ENCODE peak calls at places on chromosomes 1 and 21, in seven cellular contexts. L is pancreas, V is upper lobe of right lung, Y is brain microvascular endothelial cell, E is epithelial cell of prostate, R is right lobe of liver, S is left ventricle myocardium inferior. J is an unnamed sample.

GRCh38 chr1:48851638-48852037 is 74.9 kb upstream of the BEND5 start:
- DNase-seq in L (no peak), V (no peak), Y (no peak), E (no peak), R (no peak), S (no peak), J (no peak)

GRCh38 chr1:36776256-36776655 is 258.1 kb downstream of the GRIK3 start:
- DNase-seq in L (no peak), V (no peak), Y (no peak), E (no peak), R (no peak), S (no peak), J (no peak)

GRCh38 chr1:209860293-209860881 is 32.6 kb downstream of the UTP25 start:
- DNase-seq in L (peak), V (peak), Y (peak), E (no peak), R (peak), S (peak), J (peak)

GRCh38 chr1:151611288-151611790 is 511 bp upstream of the SNX27 start:
- DNase-seq in L (no peak), V (no peak), Y (peak), E (peak), R (no peak), S (no peak), J (no peak)

GRCh38 chr1:83802450-83803152 is 196.3 kb downstream of the TTLL7 start:
- DNase-seq in L (no peak), V (no peak), Y (no peak), E (no peak), R (no peak), S (no peak), J (no peak)

GRCh38 chr21:32826317-32827167 is 55.0 kb upstream of the PAXBP1 start:
- DNase-seq in L (peak), V (no peak), Y (peak), E (peak), R (no peak), S (no peak), J (peak)

GRCh38 chr1:243475966-243476365 is 220.1 kb downstream of the SDCCAG8 start:
- DNase-seq in L (no peak), V (no peak), Y (peak), E (no peak), R (no peak), S (no peak), J (no peak)

GRCh38 chr1:27394925-27395324 is 2.5 kb downstream of the GPR3 start:
- DNase-seq in L (no peak), V (no peak), Y (no peak), E (no peak), R (no peak), S (no peak), J (no peak)

GRCh38 chr21:25638634-25639166 is 358 bp upstream of the JAM2 start:
- DNase-seq in L (no peak), V (no peak), Y (no peak), E (no peak), R (no peak), S (no peak), J (no peak)

GRCh38 chr1:215082532-215083407 is at the start of gene KCNK2:
- DNase-seq in L (no peak), V (peak), Y (no peak), E (no peak), R (no peak), S (no peak), J (peak)

GRCh38 chr1:107135466-107135865 is 5.4 kb upstream of the NTNG1 start:
- DNase-seq in L (no peak), V (no peak), Y (peak), E (no peak), R (no peak), S (no peak), J (no peak)

GRCh38 chr21:42164064-42164789 is 54.7 kb upstream of the ABCG1 start:
- DNase-seq in L (peak), V (peak), Y (no peak), E (no peak), R (peak), S (peak), J (peak)

GRCh38 chr1:214664656-214665433 is 61.9 kb downstream of the CENPF start:
- DNase-seq in L (no peak), V (no peak), Y (no peak), E (no peak), R (no peak), S (no peak), J (no peak)

GRCh38 chr1:168082008-168082876 is 54.5 kb downstream of the GPR161 start:
- DNase-seq in L (peak), V (peak), Y (peak), E (no peak), R (peak), S (peak), J (peak)

GRCh38 chr1:44361478-44361877 is 6.4 kb upstream of the ERI3 start:
- DNase-seq in L (no peak), V (no peak), Y (no peak), E (no peak), R (no peak), S (no peak), J (no peak)

GRCh38 chr1:19305880-19306279 is 6.1 kb downstream of the AKR7A2 start:
- DNase-seq in L (no peak), V (no peak), Y (no peak), E (no peak), R (no peak), S (no peak), J (no peak)

GRCh38 chr21:42784276-42784675 is 95.1 kb downstream of the WDR4 start:
- DNase-seq in L (no peak), V (no peak), Y (no peak), E (no peak), R (no peak), S (no peak), J (no peak)

GRCh38 chr1:2801535-2802291 is at the start of gene TTC34:
- DNase-seq in L (no peak), V (peak), Y (no peak), E (no peak), R (no peak), S (no peak), J (peak)

GRCh38 chr1:5725406-5725805 is 266.8 kb downstream of the NPHP4 start:
- DNase-seq in L (no peak), V (peak), Y (no peak), E (no peak), R (peak), S (no peak), J (no peak)

GRCh38 chr1:82225407-82226197 is 424.9 kb downstream of the ADGRL2 start:
- DNase-seq in L (no peak), V (no peak), Y (peak), E (no peak), R (no peak), S (no peak), J (peak)

GRCh38 chr1:67431869-67432578 is 1.8 kb upstream of the SERBP1 start:
- DNase-seq in L (no peak), V (no peak), Y (no peak), E (no peak), R (no peak), S (no peak), J (no peak)

GRCh38 chr1:171160611-171161354 is 24.3 kb upstream of the FMO2 start:
- DNase-seq in L (no peak), V (no peak), Y (no peak), E (no peak), R (peak), S (no peak), J (no peak)
- H3K27ac ChIP-seq in L (peak), V (peak), Y (no peak), E (peak), R (peak), S (peak), J (no peak)

DNA sequence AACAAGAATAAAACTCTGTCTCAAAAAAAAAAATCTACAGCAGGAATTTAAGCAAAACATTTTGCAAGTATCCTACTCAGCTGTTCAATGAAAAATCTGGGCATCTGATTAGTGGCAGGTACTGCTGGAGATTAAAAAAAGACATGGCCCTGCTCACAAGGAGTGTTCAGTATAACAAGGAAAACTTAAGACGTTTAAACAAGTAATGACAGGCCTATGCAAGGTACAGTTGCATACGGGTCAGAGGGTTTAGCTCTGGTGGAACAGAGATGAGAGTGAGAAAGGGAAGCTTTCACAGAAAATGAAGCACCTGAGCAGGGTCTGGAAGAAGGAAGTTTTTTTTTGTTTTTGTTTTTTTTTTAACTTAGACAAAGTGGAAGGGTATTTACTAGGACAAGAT is 23.0 kb downstream of the SNRNP40 start:
- DNase-seq in L (no peak), V (no peak), Y (no peak), E (no peak), R (no peak), S (no peak), J (peak)
- H3K27ac ChIP-seq in L (no peak), V (no peak), Y (no peak), E (no peak), R (no peak), S (no peak), J (peak)

DNA sequence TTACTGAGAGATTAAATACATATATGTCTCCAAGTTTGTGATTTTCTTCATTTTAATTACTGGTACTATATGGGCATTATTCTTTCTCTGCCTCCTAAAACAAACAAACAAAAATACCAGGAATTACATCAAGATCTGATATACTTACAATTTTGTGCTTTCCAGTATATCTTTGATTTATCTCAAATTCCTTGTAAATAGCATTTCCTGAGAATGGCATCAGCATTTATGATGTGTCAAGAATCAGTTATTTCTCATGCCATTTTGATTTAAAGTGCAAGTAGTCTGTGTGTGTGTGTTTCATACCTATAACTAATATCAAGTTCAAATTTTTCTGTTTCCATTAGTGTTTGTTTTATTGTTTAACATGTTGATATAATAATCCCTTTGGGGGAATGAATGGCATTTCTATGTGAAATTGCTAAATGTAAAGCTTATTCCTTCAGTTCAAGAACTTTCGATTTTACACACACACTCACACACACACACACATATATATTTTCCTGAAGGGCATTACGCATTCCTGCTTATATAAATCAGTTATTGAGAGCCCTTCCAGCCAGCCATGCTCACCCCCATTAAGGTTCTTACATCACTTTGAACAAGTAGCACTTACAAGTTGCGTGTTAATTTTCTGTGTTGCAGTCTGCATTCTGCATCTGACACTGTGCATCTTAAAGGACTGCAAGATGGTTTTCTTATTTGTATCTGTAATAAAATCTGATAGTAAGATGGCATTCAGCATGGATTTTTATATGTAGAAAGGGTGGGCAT is 102.7 kb downstream of the NEK7 start:
- DNase-seq in L (no peak), V (no peak), Y (no peak), E (no peak), R (no peak), S (no peak), J (no peak)
- H3K27ac ChIP-seq in L (no peak), V (no peak), Y (peak), E (peak), R (no peak), S (no peak), J (no peak)

GRCh38 chr1:9374748-9375345 is 82.2 kb downstream of the SPSB1 start:
- DNase-seq in L (no peak), V (no peak), Y (no peak), E (no peak), R (no peak), S (no peak), J (no peak)
- H3K27ac ChIP-seq in L (no peak), V (no peak), Y (no peak), E (no peak), R (no peak), S (peak), J (no peak)

GRCh38 chr1:46133181-46133658 is 791 bp upstream of the PIK3R3 start:
- DNase-seq in L (no peak), V (no peak), Y (no peak), E (no peak), R (no peak), S (peak), J (peak)

GRCh38 chr1:46132529-46133180 is at the start of gene PIK3R3:
- DNase-seq in L (peak), V (peak), Y (peak), E (peak), R (peak), S (peak), J (peak)

GRCh38 chr1:46131727-46132528 is 501 bp downstream of the PIK3R3 start:
- DNase-seq in L (no peak), V (no peak), Y (peak), E (no peak), R (no peak), S (no peak), J (peak)

GRCh38 chr1:46130144-46130543 is 2.3 kb downstream of the PIK3R3 start:
- DNase-seq in L (no peak), V (no peak), Y (no peak), E (no peak), R (no peak), S (no peak), J (no peak)

GRCh38 chr1:46131093-46131492 is 1.3 kb downstream of the PIK3R3 start:
- DNase-seq in L (no peak), V (no peak), Y (no peak), E (no peak), R (no peak), S (no peak), J (peak)
- H3K27ac ChIP-seq in L (no peak), V (peak), Y (no peak), E (no peak), R (no peak), S (peak), J (no peak)

DNA sequence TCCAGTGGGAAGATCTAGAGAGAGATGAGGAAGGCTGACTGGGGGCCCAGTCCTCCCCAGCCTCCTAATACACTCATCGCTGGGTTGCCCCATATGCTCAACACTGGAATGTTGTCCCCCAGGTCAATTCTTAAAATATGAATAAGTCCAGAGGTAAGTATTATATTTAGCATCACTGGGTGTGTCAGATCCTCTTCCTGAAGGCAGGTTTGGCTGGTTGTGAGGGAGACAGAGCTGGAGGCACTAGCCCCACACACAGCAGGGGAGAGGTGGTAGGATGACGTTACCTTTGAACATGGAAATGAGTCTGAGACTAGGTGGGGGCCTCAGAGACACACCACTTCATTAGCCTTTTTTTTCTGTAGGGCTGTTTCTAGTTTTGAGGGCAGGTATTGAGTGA is 42.6 kb downstream of the SLC44A3 start:
- DNase-seq in L (no peak), V (no peak), Y (no peak), E (peak), R (no peak), S (no peak), J (peak)
- H3K27ac ChIP-seq in L (peak), V (peak), Y (peak), E (peak), R (peak), S (peak), J (peak)

DNA sequence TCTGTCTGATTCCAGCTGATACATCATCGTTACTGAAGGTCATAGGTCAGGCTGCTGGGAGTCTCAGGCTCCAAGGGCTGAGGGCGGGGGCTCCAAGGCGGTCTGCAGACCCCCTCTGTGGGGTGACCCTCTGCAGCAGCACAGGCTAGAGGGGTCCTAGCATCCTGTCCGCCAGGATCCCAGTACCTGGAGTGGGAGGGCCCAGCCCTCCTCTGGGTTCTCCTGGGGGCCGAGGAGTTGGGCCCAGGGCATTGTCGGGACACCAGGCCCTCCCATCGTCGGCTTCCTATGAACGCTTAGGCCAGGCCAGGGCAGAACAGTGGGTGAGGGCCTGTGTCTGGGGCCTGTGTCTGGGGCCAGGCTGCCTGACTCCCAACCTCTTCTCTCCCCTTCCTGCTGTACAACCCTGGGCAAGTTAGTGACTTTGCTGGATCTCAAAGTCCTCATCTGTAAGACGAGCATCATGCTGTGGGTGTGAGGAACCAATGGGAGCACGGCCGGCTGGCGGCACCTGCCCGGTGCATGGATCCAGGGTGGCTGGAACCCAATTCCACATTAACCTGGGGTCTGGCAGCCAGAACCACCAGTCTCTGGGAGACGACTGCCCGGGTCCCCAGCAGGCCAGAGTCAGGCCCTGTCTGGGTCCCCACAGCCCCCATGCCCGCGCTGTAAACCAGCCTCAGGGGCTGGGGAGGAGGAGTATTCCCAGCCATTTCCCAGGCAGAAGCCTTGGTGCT is 56.2 kb upstream of the COL18A1 start:
- DNase-seq in L (no peak), V (no peak), Y (no peak), E (no peak), R (no peak), S (no peak), J (no peak)
- H3K27ac ChIP-seq in L (no peak), V (peak), Y (no peak), E (no peak), R (no peak), S (peak), J (no peak)

DNA sequence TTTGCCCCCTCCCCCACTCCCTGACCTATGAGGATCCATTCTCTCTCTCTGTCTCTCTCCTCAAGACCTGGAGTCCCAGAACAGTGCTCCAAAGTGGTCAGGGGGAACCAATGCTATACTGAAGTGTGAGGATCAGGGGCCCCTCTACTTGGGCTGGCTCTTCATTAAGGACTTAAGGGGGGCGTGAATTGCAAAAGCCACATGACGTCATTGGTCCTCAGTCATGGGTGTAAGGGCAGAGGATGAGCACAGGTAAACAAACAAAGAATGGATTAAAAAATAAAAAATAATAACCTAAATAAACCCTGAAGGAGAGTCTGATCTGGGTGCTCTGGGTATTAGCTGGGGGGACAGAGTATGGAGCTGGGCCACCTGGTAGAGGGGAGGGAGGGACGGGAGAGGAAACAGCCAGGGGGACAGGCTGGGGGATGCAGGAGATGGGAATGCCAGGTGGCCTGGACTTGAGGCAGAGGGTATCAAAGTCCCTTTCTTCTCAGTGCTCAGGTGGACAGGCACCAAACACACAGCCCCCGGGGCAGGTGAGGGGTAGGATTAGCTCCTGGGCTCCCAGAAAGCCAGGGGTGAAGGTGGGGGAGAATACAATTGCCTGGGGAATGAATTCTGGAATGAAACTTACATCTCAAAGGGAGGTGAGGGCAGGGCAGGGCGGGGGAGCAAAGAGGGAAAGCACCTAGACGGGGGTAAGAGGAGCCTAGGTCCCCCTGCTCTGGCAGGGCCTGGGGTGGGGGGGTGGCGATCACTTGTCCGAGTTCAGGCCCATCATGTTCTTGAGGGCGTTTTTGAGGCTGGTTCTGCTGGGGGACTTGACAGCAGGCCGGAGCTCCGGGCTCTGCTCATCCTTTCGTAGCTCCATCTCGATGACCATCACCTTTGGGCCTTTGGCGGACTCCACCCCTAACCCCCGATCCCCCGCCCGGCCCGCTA is 4.6 kb downstream of the MPZ start:
- DNase-seq in L (no peak), V (no peak), Y (no peak), E (no peak), R (peak), S (no peak), J (no peak)
- H3K27ac ChIP-seq in L (peak), V (peak), Y (no peak), E (no peak), R (peak), S (peak), J (peak)

GRCh38 chr1:245773344-245773743 is 618.6 kb downstream of the KIF26B start:
- DNase-seq in L (no peak), V (no peak), Y (no peak), E (no peak), R (no peak), S (no peak), J (no peak)

GRCh38 chr1:245772325-245772724 is 617.5 kb downstream of the KIF26B start:
- DNase-seq in L (no peak), V (no peak), Y (no peak), E (no peak), R (no peak), S (no peak), J (no peak)

GRCh38 chr1:245770191-245770590 is 615.4 kb downstream of the KIF26B start:
- DNase-seq in L (no peak), V (no peak), Y (no peak), E (no peak), R (no peak), S (no peak), J (no peak)

GRCh38 chr1:245771521-245772281 is 616.9 kb downstream of the KIF26B start:
- DNase-seq in L (no peak), V (no peak), Y (peak), E (peak), R (no peak), S (no peak), J (no peak)

GRCh38 chr1:245772739-245773138 is 618.0 kb downstream of the KIF26B start:
- DNase-seq in L (no peak), V (no peak), Y (no peak), E (no peak), R (no peak), S (no peak), J (no peak)
- H3K27ac ChIP-seq in L (no peak), V (no peak), Y (peak), E (no peak), R (no peak), S (no peak), J (no peak)

GRCh38 chr1:51514733-51515132 is 4.3 kb downstream of the EPS15 start:
- DNase-seq in L (no peak), V (no peak), Y (no peak), E (no peak), R (no peak), S (no peak), J (no peak)
- H3K27ac ChIP-seq in L (peak), V (peak), Y (no peak), E (no peak), R (peak), S (peak), J (no peak)